ENCODE peak calls at places on chromosome 19, in eight cellular contexts. One of them, this sample, is unnamed. For H3K9me3, the result is how much of the 10 kb centered on the place peaks cover.

GRCh38 chr19:47854459-47854858 is 4.6 kb upstream of the TPRX2 start:
- DNase-seq in uterus: no peak
- DNase-seq in A549: no peak
- DNase-seq in suprapubic skin: no peak
- DNase-seq in heart left ventricle: no peak
- DNase-seq in K562: no peak
- DNase-seq in tibial nerve: no peak
- DNase-seq in prostate gland: no peak
- DNase-seq in this sample: no peak

GRCh38 chr19:48636859-48637448 is at the start of gene DBP:
- DNase-seq in uterus: no peak
- DNase-seq in A549: peak
- DNase-seq in suprapubic skin: no peak
- DNase-seq in heart left ventricle: peak
- DNase-seq in K562: no peak
- DNase-seq in tibial nerve: no peak
- DNase-seq in prostate gland: no peak
- DNase-seq in this sample: peak

GRCh38 chr19:15379996-15380647 is 535 bp upstream of the AKAP8 start:
- DNase-seq in uterus: no peak
- DNase-seq in A549: peak
- DNase-seq in suprapubic skin: no peak
- DNase-seq in heart left ventricle: no peak
- DNase-seq in K562: peak
- DNase-seq in tibial nerve: no peak
- DNase-seq in prostate gland: peak
- DNase-seq in this sample: peak

GRCh38 chr19:2740314-2740656 is 468 bp upstream of the SLC39A3 start:
- DNase-seq in uterus: no peak
- DNase-seq in A549: no peak
- DNase-seq in suprapubic skin: no peak
- DNase-seq in heart left ventricle: no peak
- DNase-seq in K562: no peak
- DNase-seq in tibial nerve: no peak
- DNase-seq in prostate gland: no peak
- DNase-seq in this sample: no peak

GRCh38 chr19:30682576-30683536 is 310.7 kb downstream of the ZNF536 start:
- DNase-seq in uterus: peak
- DNase-seq in A549: peak
- DNase-seq in suprapubic skin: no peak
- DNase-seq in heart left ventricle: peak
- DNase-seq in K562: peak
- DNase-seq in tibial nerve: peak
- DNase-seq in prostate gland: peak
- DNase-seq in this sample: peak

GRCh38 chr19:32530773-32531172 is 50.2 kb upstream of the PDCD5 start:
- DNase-seq in uterus: no peak
- DNase-seq in A549: no peak
- DNase-seq in suprapubic skin: no peak
- DNase-seq in heart left ventricle: no peak
- DNase-seq in K562: no peak
- DNase-seq in tibial nerve: no peak
- DNase-seq in prostate gland: no peak
- DNase-seq in this sample: no peak

GRCh38 chr19:35431147-35431807 is 16.8 kb upstream of the FFAR2 start:
- DNase-seq in uterus: no peak
- DNase-seq in A549: no peak
- DNase-seq in suprapubic skin: no peak
- DNase-seq in heart left ventricle: no peak
- DNase-seq in K562: no peak
- DNase-seq in tibial nerve: no peak
- DNase-seq in prostate gland: no peak
- DNase-seq in this sample: no peak

GRCh38 chr19:32339988-32340874 is 5.2 kb upstream of the ZNF507 start:
- DNase-seq in uterus: peak
- DNase-seq in A549: peak
- DNase-seq in suprapubic skin: no peak
- DNase-seq in heart left ventricle: peak
- DNase-seq in K562: peak
- DNase-seq in tibial nerve: peak
- DNase-seq in prostate gland: peak
- DNase-seq in this sample: peak

GRCh38 chr19:44925114-44925891 is 10.9 kb downstream of the APOC1 start:
- DNase-seq in uterus: peak
- DNase-seq in A549: no peak
- DNase-seq in suprapubic skin: peak
- DNase-seq in heart left ventricle: peak
- DNase-seq in K562: no peak
- DNase-seq in tibial nerve: peak
- DNase-seq in prostate gland: no peak
- DNase-seq in this sample: peak

GRCh38 chr19:17721821-17722220 is 2.5 kb downstream of the MAP1S start:
- DNase-seq in uterus: no peak
- DNase-seq in A549: no peak
- DNase-seq in suprapubic skin: no peak
- DNase-seq in heart left ventricle: peak
- DNase-seq in K562: no peak
- DNase-seq in tibial nerve: no peak
- DNase-seq in prostate gland: no peak
- DNase-seq in this sample: peak

GRCh38 chr19:17178291-17178690 is 36.9 kb upstream of the USE1 start:
- DNase-seq in uterus: no peak
- DNase-seq in A549: no peak
- DNase-seq in suprapubic skin: no peak
- DNase-seq in heart left ventricle: no peak
- DNase-seq in K562: no peak
- DNase-seq in tibial nerve: no peak
- DNase-seq in prostate gland: no peak
- DNase-seq in this sample: no peak

GRCh38 chr19:41323430-41324125 is 13.6 kb downstream of the CCDC97 start:
- DNase-seq in uterus: peak
- DNase-seq in A549: peak
- DNase-seq in suprapubic skin: no peak
- DNase-seq in heart left ventricle: peak
- DNase-seq in K562: peak
- DNase-seq in tibial nerve: peak
- DNase-seq in prostate gland: no peak
- DNase-seq in this sample: no peak

GRCh38 chr19:48645652-48646191 is at the start of gene CA11:
- DNase-seq in uterus: no peak
- DNase-seq in A549: peak
- DNase-seq in suprapubic skin: no peak
- DNase-seq in heart left ventricle: no peak
- DNase-seq in K562: no peak
- DNase-seq in tibial nerve: peak
- DNase-seq in prostate gland: no peak
- DNase-seq in this sample: no peak

GRCh38 chr19:51407631-51408131 is 9.8 kb downstream of the SIGLEC10 start:
- DNase-seq in uterus: no peak
- DNase-seq in A549: peak
- DNase-seq in suprapubic skin: no peak
- DNase-seq in heart left ventricle: no peak
- DNase-seq in K562: peak
- DNase-seq in tibial nerve: no peak
- DNase-seq in prostate gland: no peak
- DNase-seq in this sample: peak

GRCh38 chr19:10567696-10568443 is 909 bp downstream of the CDKN2D start:
- DNase-seq in uterus: no peak
- DNase-seq in A549: no peak
- DNase-seq in suprapubic skin: no peak
- DNase-seq in heart left ventricle: no peak
- DNase-seq in K562: no peak
- DNase-seq in tibial nerve: no peak
- DNase-seq in prostate gland: no peak
- DNase-seq in this sample: no peak

GRCh38 chr19:46849610-46850009 is 1.0 kb downstream of the AP2S1 start:
- DNase-seq in uterus: no peak
- DNase-seq in A549: no peak
- DNase-seq in suprapubic skin: no peak
- DNase-seq in heart left ventricle: no peak
- DNase-seq in K562: no peak
- DNase-seq in tibial nerve: no peak
- DNase-seq in prostate gland: no peak
- DNase-seq in this sample: no peak

GRCh38 chr19:31534786-31535185 is 185.6 kb upstream of the TSHZ3 start:
- DNase-seq in uterus: no peak
- DNase-seq in A549: no peak
- DNase-seq in suprapubic skin: peak
- DNase-seq in heart left ventricle: no peak
- DNase-seq in K562: no peak
- DNase-seq in tibial nerve: no peak
- DNase-seq in prostate gland: no peak
- DNase-seq in this sample: no peak

GRCh38 chr19:8004723-8005513 is 523 bp downstream of the ELAVL1 start:
- DNase-seq in uterus: no peak
- DNase-seq in A549: no peak
- DNase-seq in suprapubic skin: no peak
- DNase-seq in heart left ventricle: no peak
- DNase-seq in K562: no peak
- DNase-seq in tibial nerve: no peak
- DNase-seq in prostate gland: no peak
- DNase-seq in this sample: no peak

GRCh38 chr19:46621191-46622117 is 3.4 kb downstream of the PTGIR start:
- DNase-seq in uterus: no peak
- DNase-seq in A549: no peak
- DNase-seq in suprapubic skin: no peak
- DNase-seq in heart left ventricle: peak
- DNase-seq in K562: no peak
- DNase-seq in tibial nerve: no peak
- DNase-seq in prostate gland: no peak
- DNase-seq in this sample: no peak

GRCh38 chr19:17796013-17796837 is 1.3 kb downstream of the B3GNT3 start:
- DNase-seq in uterus: no peak
- DNase-seq in A549: peak
- DNase-seq in suprapubic skin: no peak
- DNase-seq in heart left ventricle: no peak
- DNase-seq in K562: no peak
- DNase-seq in tibial nerve: no peak
- DNase-seq in prostate gland: no peak
- DNase-seq in this sample: no peak

GRCh38 chr19:5914946-5915781 is 1.1 kb downstream of the CAPS start:
- DNase-seq in uterus: no peak
- DNase-seq in A549: no peak
- DNase-seq in suprapubic skin: no peak
- DNase-seq in heart left ventricle: no peak
- DNase-seq in K562: no peak
- DNase-seq in tibial nerve: no peak
- DNase-seq in prostate gland: peak
- DNase-seq in this sample: peak

GRCh38 chr19:46299004-46299509 is 2.2 kb downstream of the HIF3A start:
- DNase-seq in uterus: peak
- DNase-seq in A549: peak
- DNase-seq in suprapubic skin: peak
- DNase-seq in heart left ventricle: peak
- DNase-seq in K562: no peak
- DNase-seq in tibial nerve: peak
- DNase-seq in prostate gland: peak
- DNase-seq in this sample: peak

GRCh38 chr19:54631489-54631888 is 1.2 kb downstream of the LILRB1 start:
- DNase-seq in uterus: no peak
- DNase-seq in A549: no peak
- DNase-seq in suprapubic skin: no peak
- DNase-seq in heart left ventricle: no peak
- DNase-seq in K562: no peak
- DNase-seq in tibial nerve: no peak
- DNase-seq in prostate gland: no peak
- DNase-seq in this sample: no peak

GRCh38 chr19:54626757-54627156 is 3.5 kb upstream of the LILRB1 start:
- DNase-seq in uterus: no peak
- DNase-seq in A549: no peak
- DNase-seq in suprapubic skin: no peak
- DNase-seq in heart left ventricle: no peak
- DNase-seq in K562: no peak
- DNase-seq in tibial nerve: no peak
- DNase-seq in prostate gland: no peak
- DNase-seq in this sample: no peak

GRCh38 chr19:54633401-54633800 is 3.1 kb downstream of the LILRB1 start:
- DNase-seq in uterus: no peak
- DNase-seq in A549: no peak
- DNase-seq in suprapubic skin: no peak
- DNase-seq in heart left ventricle: no peak
- DNase-seq in K562: no peak
- DNase-seq in tibial nerve: no peak
- DNase-seq in prostate gland: no peak
- DNase-seq in this sample: no peak

DNA sequence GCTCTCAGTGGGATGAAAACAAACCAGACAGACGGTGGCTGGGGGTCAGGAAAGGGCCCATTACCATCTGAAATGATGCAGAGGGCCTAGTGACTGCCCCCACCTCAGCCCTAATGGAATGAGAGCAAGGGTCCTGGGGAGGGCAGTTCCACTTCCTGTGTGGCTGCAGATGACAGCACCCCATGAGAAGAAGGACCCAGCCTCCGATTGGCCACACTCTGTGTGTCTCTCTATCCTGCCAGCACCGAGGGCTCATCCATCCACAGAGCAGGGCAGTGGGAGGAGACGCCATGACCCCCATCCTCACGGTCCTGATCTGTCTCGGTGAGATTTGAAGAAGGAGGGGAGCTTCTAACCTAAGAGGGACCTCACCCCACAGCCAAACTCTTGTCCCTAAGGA is 500 bp downstream of the LILRB1 start:
- DNase-seq in uterus: no peak
- DNase-seq in A549: no peak
- DNase-seq in suprapubic skin: no peak
- DNase-seq in heart left ventricle: no peak
- DNase-seq in K562: no peak
- DNase-seq in tibial nerve: no peak
- DNase-seq in prostate gland: no peak
- DNase-seq in this sample: no peak
- TF ChIP-seq POLR2A in uterus: no peak
- TF ChIP-seq POLR2A in A549: no peak
- TF ChIP-seq POLR2A in suprapubic skin: no peak
- TF ChIP-seq POLR2A in heart left ventricle: no peak
- TF ChIP-seq POLR2A in K562: no peak
- TF ChIP-seq POLR2A in tibial nerve: no peak
- TF ChIP-seq POLR2A in prostate gland: no peak
- TF ChIP-seq POLR2A in this sample: no peak

GRCh38 chr19:18802354-18802753 is 11.2 kb upstream of the COMP start:
- DNase-seq in uterus: no peak
- DNase-seq in A549: no peak
- DNase-seq in suprapubic skin: no peak
- DNase-seq in heart left ventricle: no peak
- DNase-seq in K562: peak
- DNase-seq in tibial nerve: no peak
- DNase-seq in prostate gland: no peak
- DNase-seq in this sample: no peak
- H3K9me3 ChIP-seq in uterus: under half
- H3K9me3 ChIP-seq in A549: under half
- H3K9me3 ChIP-seq in suprapubic skin: under half
- H3K9me3 ChIP-seq in heart left ventricle: under half
- H3K9me3 ChIP-seq in K562: under half
- H3K9me3 ChIP-seq in tibial nerve: under half
- H3K9me3 ChIP-seq in prostate gland: under half
- H3K9me3 ChIP-seq in this sample: under half

GRCh38 chr19:1590641-1591397 is 1.8 kb downstream of the MBD3 start:
- DNase-seq in uterus: no peak
- DNase-seq in A549: peak
- DNase-seq in suprapubic skin: no peak
- DNase-seq in heart left ventricle: no peak
- DNase-seq in K562: peak
- DNase-seq in tibial nerve: no peak
- DNase-seq in prostate gland: no peak
- DNase-seq in this sample: no peak
- TF ChIP-seq CTCF in uterus: no peak
- TF ChIP-seq CTCF in A549: peak
- TF ChIP-seq CTCF in suprapubic skin: no peak
- TF ChIP-seq CTCF in heart left ventricle: no peak
- TF ChIP-seq CTCF in K562: peak
- TF ChIP-seq CTCF in tibial nerve: no peak
- TF ChIP-seq CTCF in prostate gland: no peak
- TF ChIP-seq CTCF in this sample: no peak

GRCh38 chr19:53365134-53365898 is at the start of gene ZNF525:
- DNase-seq in uterus: peak
- DNase-seq in A549: peak
- DNase-seq in suprapubic skin: peak
- DNase-seq in heart left ventricle: peak
- DNase-seq in K562: peak
- DNase-seq in tibial nerve: peak
- DNase-seq in prostate gland: peak
- DNase-seq in this sample: peak
- TF ChIP-seq POLR2A in uterus: peak
- TF ChIP-seq POLR2A in A549: no peak
- TF ChIP-seq POLR2A in suprapubic skin: peak
- TF ChIP-seq POLR2A in heart left ventricle: no peak
- TF ChIP-seq POLR2A in K562: peak
- TF ChIP-seq POLR2A in tibial nerve: peak
- TF ChIP-seq POLR2A in prostate gland: peak
- TF ChIP-seq POLR2A in this sample: peak

This sample was measured in body of pancreas.